ENCODE peak calls at places on chromosomes 3 and 15, in five cellular contexts. B is psoas muscle, P is epithelial cell of proximal tubule, I is body of pancreas, Y is IMR-90. Q is an unnamed sample.
A peak's percentile ranks its signal among the peaks of the same experiment; 100 is the strongest.

GRCh38 chr15:31085359-31085758 is 16.2 kb downstream of the TRPM1 start:
- DNase-seq in B (no peak), P (no peak), I (no peak), Y (no peak), Q (no peak)

GRCh38 chr3:141686477-141687280 is 51.4 kb upstream of the RNF7 start:
- DNase-seq in B (peak; percentile 67), P (peak; percentile 32), I (peak; percentile 21), Y (peak; percentile 72), Q (peak; percentile 25)

GRCh38 chr15:69754313-69754712 is 301.7 kb downstream of the RPLP1 start:
- DNase-seq in B (no peak), P (no peak), I (no peak), Y (no peak), Q (no peak)

GRCh38 chr3:14431928-14432834 is 29.8 kb downstream of the SLC6A6 start:
- DNase-seq in B (peak; percentile 89), P (no peak), I (peak; percentile 42), Y (peak; percentile 85), Q (peak; percentile 78)

GRCh38 chr3:134651347-134652041 is 672 bp upstream of the KY start:
- DNase-seq in B (peak; percentile 55), P (no peak), I (no peak), Y (peak; percentile 26), Q (no peak)

GRCh38 chr15:86540840-86541467 is 461.3 kb downstream of the AGBL1 start:
- DNase-seq in B (no peak), P (no peak), I (no peak), Y (no peak), Q (no peak)

GRCh38 chr15:69074011-69074842 is 59.7 kb downstream of the NOX5 start:
- DNase-seq in B (peak; percentile 29), P (no peak), I (peak; percentile 47), Y (peak; percentile 54), Q (no peak)

GRCh38 chr3:153001428-153001827 is 160.6 kb upstream of the RAP2B start:
- DNase-seq in B (no peak), P (no peak), I (no peak), Y (no peak), Q (no peak)

GRCh38 chr15:89199734-89200133 is 21.6 kb downstream of the RLBP1 start:
- DNase-seq in B (no peak), P (no peak), I (no peak), Y (no peak), Q (no peak)

GRCh38 chr3:13063225-13063624 is 10.0 kb downstream of the IQSEC1 start:
- DNase-seq in B (no peak), P (no peak), I (no peak), Y (no peak), Q (no peak)

GRCh38 chr15:46151786-46152185 is 517.0 kb downstream of the SQOR start:
- DNase-seq in B (no peak), P (no peak), I (no peak), Y (peak; percentile 15), Q (no peak)

GRCh38 chr3:56782900-56783299 is 18.8 kb downstream of the ARHGEF3 start:
- DNase-seq in B (no peak), P (no peak), I (no peak), Y (no peak), Q (no peak)

GRCh38 chr3:135871311-135871710 is 94.2 kb upstream of the PPP2R3A start:
- DNase-seq in B (no peak), P (no peak), I (no peak), Y (no peak), Q (no peak)

GRCh38 chr3:114711321-114711891 is 417.6 kb downstream of the TIGIT start:
- DNase-seq in B (no peak), P (peak; percentile 72), I (no peak), Y (no peak), Q (peak; percentile 52)

GRCh38 chr3:62445267-62445666 is 71.9 kb upstream of the FEZF2 start:
- DNase-seq in B (no peak), P (no peak), I (no peak), Y (peak; percentile 29), Q (peak; percentile 9)

GRCh38 chr3:187746479-187747335 is 1.4 kb upstream of the BCL6 start:
- DNase-seq in B (no peak), P (no peak), I (no peak), Y (peak; percentile 49), Q (no peak)

GRCh38 chr15:78007965-78008886 is 69.3 kb downstream of the TBC1D2B start:
- DNase-seq in B (peak; percentile 91), P (no peak), I (peak; percentile 94), Y (peak; percentile 87), Q (no peak)

GRCh38 chr15:43434436-43434835 is 58.5 kb downstream of the TP53BP1 start:
- DNase-seq in B (no peak), P (no peak), I (no peak), Y (no peak), Q (no peak)

GRCh38 chr3:28295819-28296364 is 52.6 kb upstream of the ZCWPW2 start:
- DNase-seq in B (no peak), P (no peak), I (no peak), Y (peak; percentile 19), Q (no peak)

DNA sequence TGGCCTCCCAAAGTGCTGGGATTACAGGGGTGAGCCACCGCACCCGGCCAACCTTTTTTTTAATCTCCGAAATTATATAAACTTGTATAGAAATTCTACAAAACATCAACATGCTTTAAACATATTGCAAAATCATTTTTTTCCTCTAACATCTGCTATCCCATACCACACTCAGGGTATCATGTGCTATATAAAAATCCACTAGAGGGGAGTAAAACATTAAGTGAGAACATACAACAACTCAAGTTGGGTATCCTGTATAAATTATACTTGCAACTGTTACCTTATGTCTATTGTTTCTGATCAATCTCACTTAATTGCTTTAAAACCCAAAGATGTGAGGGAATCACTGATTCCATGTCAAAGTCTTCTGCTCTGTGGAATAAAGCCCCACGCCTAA is 71.9 kb upstream of the FBN1 start:
- DNase-seq in B (no peak), P (no peak), I (no peak), Y (peak; percentile 59), Q (no peak)
- TF ChIP-seq CTCF in B (no peak), P (peak; percentile 26), I (no peak), Y (peak; percentile 62), Q (no peak)

GRCh38 chr15:41180206-41180789 is 50.3 kb downstream of the EXD1 start:
- DNase-seq in B (no peak), P (no peak), I (no peak), Y (peak; percentile 64), Q (no peak)
- H3K4me3 ChIP-seq in B (no peak overlapping the region), P (no peak overlapping the region), I (no peak overlapping the region), Y (no peak overlapping the region), Q (no peak overlapping the region)

DNA sequence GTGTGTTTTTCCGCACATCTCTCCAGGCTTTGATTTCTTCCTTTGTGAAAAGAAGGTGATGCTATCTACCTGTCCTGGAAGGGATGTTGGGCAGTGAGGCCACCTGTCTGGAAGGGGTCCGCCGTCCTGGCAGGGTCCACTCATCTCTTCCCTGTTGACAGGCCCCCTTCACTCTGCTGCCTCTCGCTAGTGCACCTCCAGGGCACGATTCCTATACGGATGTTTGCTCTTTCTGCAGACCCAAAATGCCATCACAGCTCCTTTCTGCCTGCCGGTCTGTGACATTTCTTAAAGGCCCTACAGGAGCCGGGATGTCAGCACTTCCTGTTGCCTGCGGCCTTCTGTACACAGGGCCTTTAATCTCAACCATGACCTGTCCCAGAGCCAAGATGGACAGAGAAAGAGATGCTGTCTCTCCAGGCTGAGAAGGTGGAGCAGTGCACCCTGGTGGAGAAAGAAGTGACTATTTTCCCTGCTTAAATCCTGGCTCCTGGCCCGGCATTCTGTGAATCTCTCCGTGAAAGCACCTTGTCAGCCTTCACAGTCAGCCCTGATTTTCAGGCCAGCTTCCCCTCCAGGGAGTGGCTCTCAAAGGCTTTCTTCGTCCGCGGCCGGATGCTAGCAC is 7.4 kb downstream of the FAM3D start:
- DNase-seq in B (no peak), P (no peak), I (peak; percentile 51), Y (peak; percentile 44), Q (no peak)
- TF ChIP-seq CTCF in B (no peak), P (peak; percentile 69), I (no peak), Y (peak; percentile 41), Q (peak; percentile 29)

GRCh38 chr3:26962419-26963355 is 340.1 kb downstream of the LRRC3B start:
- DNase-seq in B (no peak), P (no peak), I (no peak), Y (no peak), Q (no peak)
- H3K4me3 ChIP-seq in B (no peak overlapping the region), P (no peak overlapping the region), I (no peak overlapping the region), Y (no peak overlapping the region), Q (no peak overlapping the region)